ENCODE peak calls at places on chromosome 6, in eight cellular contexts. F is CD4-positive, alpha-beta T cell; A is tibial nerve; H is CD8-positive, alpha-beta memory T cell; P is heart right ventricle; W is CD8-positive, alpha-beta T cell; Q is AG04450; T is effector memory CD4-positive, alpha-beta T cell. S is an unnamed sample.

GRCh38 chr6:12957321-12958051 is 240.9 kb downstream of the PHACTR1 start:
- DNase-seq in W (no peak), P (peak), F (no peak), A (no peak), T (no peak), H (peak), Q (peak), S (peak)

GRCh38 chr6:56656466-56656865 is 13.8 kb upstream of the DST start:
- DNase-seq in H (no peak), A (no peak), W (no peak), F (no peak), Q (no peak), T (no peak), P (no peak), S (no peak)

GRCh38 chr6:37173573-37174195 is 3.7 kb downstream of the PIM1 start:
- DNase-seq in W (no peak), T (no peak), F (no peak), H (peak), P (no peak), A (no peak), Q (no peak), S (no peak)

GRCh38 chr6:3654436-3654835 is 97.1 kb downstream of the PXDC1 start:
- DNase-seq in W (no peak), A (no peak), T (no peak), F (no peak), Q (no peak), P (no peak), H (no peak), S (no peak)

GRCh38 chr6:129795261-129795660 is 65.9 kb downstream of the TMEM244 start:
- DNase-seq in T (no peak), P (no peak), F (no peak), Q (no peak), W (no peak), A (no peak), H (no peak), S (no peak)

GRCh38 chr6:169909113-169909512 is 157.7 kb downstream of the ERMARD start:
- DNase-seq in Q (no peak), H (no peak), W (no peak), F (no peak), P (no peak), A (no peak), T (no peak), S (no peak)

GRCh38 chr6:107114872-107115694 is at the start of gene BEND3:
- DNase-seq in A (no peak), H (peak), Q (no peak), T (peak), P (peak), W (peak), F (peak), S (no peak)

GRCh38 chr6:35492664-35493284 is 4.1 kb downstream of the TEAD3 start:
- DNase-seq in Q (no peak), F (no peak), A (no peak), H (no peak), W (no peak), P (no peak), T (no peak), S (no peak)

GRCh38 chr6:147855823-147856222 is 347.3 kb downstream of the SAMD5 start:
- DNase-seq in Q (no peak), H (no peak), F (no peak), W (no peak), P (no peak), T (no peak), A (no peak), S (no peak)

GRCh38 chr6:10351678-10352220 is 63.1 kb downstream of the TFAP2A start:
- DNase-seq in P (no peak), F (no peak), T (no peak), A (no peak), Q (no peak), H (no peak), W (no peak), S (no peak)

GRCh38 chr6:41278699-41279405 is 7.6 kb downstream of the TREM1 start:
- DNase-seq in W (peak), Q (no peak), P (peak), H (peak), F (peak), A (no peak), T (peak), S (no peak)

GRCh38 chr6:137919837-137920304 is 52.8 kb downstream of the TNFAIP3 start:
- DNase-seq in W (no peak), A (no peak), Q (no peak), P (no peak), H (no peak), F (no peak), T (no peak), S (no peak)

GRCh38 chr6:166927942-166928643 is 28.3 kb downstream of the RNASET2 start:
- DNase-seq in A (no peak), F (no peak), T (no peak), H (no peak), W (no peak), Q (no peak), P (no peak), S (no peak)

GRCh38 chr6:7138921-7139358 is 31.2 kb downstream of the RREB1 start:
- DNase-seq in T (no peak), P (no peak), W (peak), H (peak), A (no peak), Q (no peak), F (no peak), S (no peak)

GRCh38 chr6:131000544-131000943 is 62.5 kb downstream of the EPB41L2 start:
- DNase-seq in F (no peak), A (no peak), H (no peak), Q (no peak), W (no peak), P (no peak), T (no peak), S (no peak)

GRCh38 chr6:71228461-71229041 is 60.1 kb upstream of the OGFRL1 start:
- DNase-seq in H (peak), T (no peak), A (no peak), Q (peak), P (no peak), W (no peak), F (no peak), S (no peak)

GRCh38 chr6:111583986-111584385 is 21.7 kb downstream of the TRAF3IP2 start:
- DNase-seq in T (no peak), P (no peak), H (no peak), A (no peak), W (no peak), F (no peak), Q (no peak), S (no peak)
- H3K27ac ChIP-seq in T (no peak), P (no peak), H (no peak), A (no peak), W (no peak), F (no peak), Q (no peak), S (no peak)

GRCh38 chr6:159311618-159312017 is 142.4 kb downstream of the FNDC1 start:
- DNase-seq in P (no peak), F (no peak), Q (no peak), T (no peak), A (no peak), H (no peak), W (no peak), S (no peak)
- H3K27ac ChIP-seq in P (no peak), F (no peak), Q (no peak), T (no peak), A (no peak), H (no peak), W (no peak), S (no peak)

DNA sequence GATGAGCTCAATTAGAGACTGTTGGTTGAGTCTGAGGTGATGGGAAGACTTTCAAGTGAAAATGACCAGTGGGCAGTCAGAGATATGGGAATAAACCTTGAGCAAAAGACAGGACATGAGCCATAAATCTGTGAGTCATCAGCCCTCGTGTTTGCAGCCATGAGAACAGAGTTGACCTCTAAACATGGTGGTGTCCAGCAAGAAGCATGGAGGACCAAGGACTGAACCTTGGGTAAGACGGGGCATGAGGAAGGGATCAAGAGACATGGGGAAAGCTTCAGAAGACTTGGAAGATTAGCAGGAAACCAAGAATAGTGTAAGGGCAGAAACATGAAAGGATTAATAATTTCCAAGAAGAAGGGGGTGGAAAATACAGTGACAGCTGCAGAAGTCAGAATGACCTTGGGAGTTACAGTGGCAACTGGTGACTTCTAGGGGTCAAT is 280.5 kb upstream of the PRDM1 start:
- DNase-seq in T (no peak), H (no peak), F (no peak), P (no peak), Q (no peak), W (no peak), A (no peak), S (no peak)
- H3K27ac ChIP-seq in T (no peak), H (no peak), F (no peak), P (no peak), Q (peak), W (no peak), A (no peak), S (no peak)

DNA sequence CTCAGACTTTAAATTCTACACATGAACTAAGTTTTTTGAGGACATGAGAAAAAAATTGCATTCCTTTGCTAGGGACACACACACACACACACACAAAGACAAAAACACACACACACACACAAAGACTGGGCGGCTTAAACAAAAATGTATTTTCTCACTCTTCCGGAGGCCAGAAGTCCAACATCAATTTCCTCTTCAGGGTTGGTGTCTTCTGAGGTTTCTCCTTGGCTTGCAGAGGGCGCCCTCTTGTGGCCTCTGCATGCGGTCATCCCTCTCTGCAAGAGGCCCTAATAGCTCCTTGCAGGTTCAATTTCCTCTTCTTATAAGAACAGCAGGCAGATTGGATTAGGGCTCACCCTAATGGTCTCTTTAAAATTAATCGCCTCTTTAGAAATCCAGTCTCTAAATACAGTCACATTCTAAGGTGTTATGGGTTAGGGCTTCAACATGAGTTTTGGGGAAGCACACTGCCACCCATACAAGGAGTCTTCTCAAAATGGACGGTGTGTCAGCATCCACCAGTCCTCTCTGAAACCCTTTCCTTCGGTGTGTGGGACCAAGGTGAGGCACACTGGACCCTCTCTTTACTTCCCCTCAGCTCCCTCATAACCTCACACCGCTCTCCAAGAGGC is 61.4 kb downstream of the GPR6 start:
- DNase-seq in T (peak), A (peak), Q (peak), W (peak), H (peak), F (peak), P (peak), S (peak)
- H3K27ac ChIP-seq in T (peak), A (no peak), Q (no peak), W (peak), H (peak), F (peak), P (no peak), S (no peak)

DNA sequence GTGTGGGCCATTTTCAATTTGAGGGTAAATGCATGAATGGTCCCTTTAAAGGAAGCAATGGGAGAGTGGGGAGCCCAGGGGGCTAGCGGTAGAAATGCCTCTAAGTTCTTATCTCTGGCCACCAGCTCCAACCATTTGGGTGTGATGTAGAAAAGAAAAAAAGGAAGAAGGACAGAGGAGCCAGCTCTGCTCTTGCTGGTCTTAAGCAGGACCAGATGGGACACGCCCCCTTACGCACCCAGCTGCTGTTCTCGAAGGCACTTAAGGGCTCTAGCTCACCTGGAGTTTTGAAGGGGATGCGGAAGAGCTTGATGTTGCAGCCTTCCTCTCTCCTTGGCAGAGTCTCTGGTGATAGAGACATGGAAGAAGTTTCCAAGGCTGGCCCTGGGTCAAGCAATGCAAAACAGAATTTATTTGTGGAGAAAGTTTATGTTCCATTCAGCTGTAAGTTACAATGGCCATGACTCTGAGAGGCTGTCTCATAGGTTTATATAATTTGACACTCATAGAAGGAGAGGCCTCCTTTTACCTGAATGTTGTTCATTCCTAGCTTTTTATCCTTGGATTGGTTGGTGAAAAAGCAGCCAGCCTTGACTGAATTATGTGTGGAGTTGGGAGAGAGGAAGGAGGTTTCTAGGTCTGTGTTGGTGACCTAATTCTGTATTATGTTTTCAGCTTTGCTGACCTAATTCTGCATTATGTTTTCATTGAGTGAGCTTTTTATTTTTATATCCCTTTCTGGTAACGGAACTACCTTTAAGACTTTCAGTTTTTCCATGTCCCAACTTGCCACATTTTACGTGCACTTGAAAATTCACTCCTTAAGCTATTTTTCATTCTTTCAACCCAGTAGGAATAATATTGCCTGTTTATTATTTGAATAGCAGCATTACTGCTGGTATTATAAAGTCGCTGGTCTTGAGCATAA is 59.3 kb upstream of the RNF144B start:
- DNase-seq in P (no peak), A (no peak), T (no peak), F (no peak), H (no peak), Q (no peak), W (no peak), S (peak)
- H3K27ac ChIP-seq in P (no peak), A (no peak), T (no peak), F (no peak), H (no peak), Q (no peak), W (no peak), S (no peak)

S was measured in substantia nigra.